ENCODE peak calls at places on chromosomes 13 and 19, in ten cellular contexts. L is transverse colon, T is ovary, G is suprapubic skin, R is tibial nerve, H is A549, W is K562, U is SK-N-SH, B is HepG2, Z is esophagus muscularis mucosa. M is an unnamed sample.

GRCh38 chr13:79792716-79793115 is 311.8 kb downstream of the NDFIP2 start:
- DNase-seq in L (no peak), T (no peak), G (no peak), R (no peak), H (no peak), W (no peak), U (no peak), B (no peak), Z (no peak), M (no peak)

GRCh38 chr19:16444273-16444597 is 27.5 kb downstream of the EPS15L1 start:
- DNase-seq in L (no peak), T (no peak), G (no peak), R (no peak), H (no peak), W (no peak), U (no peak), B (no peak), Z (no peak), M (no peak)

GRCh38 chr13:90882551-90882950 is 464.9 kb upstream of the MIR17HG start:
- DNase-seq in L (no peak), T (no peak), G (no peak), R (no peak), H (no peak), W (no peak), U (no peak), B (no peak), Z (no peak), M (no peak)

GRCh38 chr19:48466571-48467325 is 2.4 kb upstream of the CYTH2 start:
- DNase-seq in L (no peak), T (peak; percentile 52), G (no peak), R (no peak), H (no peak), W (no peak), U (peak; percentile 19), B (no peak), Z (no peak), M (no peak)

GRCh38 chr19:1468274-1469199 is 10.5 kb downstream of the C19orf25 start:
- DNase-seq in L (no peak), T (peak; percentile 43), G (no peak), R (no peak), H (peak; percentile 60), W (no peak), U (no peak), B (no peak), Z (no peak), M (no peak)

GRCh38 chr19:1080360-1081161 is 13.6 kb downstream of the ARHGAP45 start:
- DNase-seq in L (no peak), T (peak; percentile 38), G (peak; percentile 70), R (no peak), H (no peak), W (no peak), U (no peak), B (no peak), Z (no peak), M (no peak)

GRCh38 chr19:30074741-30075460 is 132.9 kb downstream of the URI1 start:
- DNase-seq in L (no peak), T (peak; percentile 19), G (peak; percentile 29), R (no peak), H (no peak), W (no peak), U (no peak), B (no peak), Z (no peak), M (no peak)

GRCh38 chr13:114108141-114108761 is 24.2 kb downstream of the RASA3 start:
- DNase-seq in L (peak; percentile 5), T (no peak), G (peak; percentile 57), R (peak; percentile 11), H (no peak), W (no peak), U (no peak), B (no peak), Z (no peak), M (no peak)

GRCh38 chr19:40395956-40396355 is 6.0 kb upstream of the HIPK4 start:
- DNase-seq in L (no peak), T (no peak), G (no peak), R (no peak), H (no peak), W (no peak), U (no peak), B (no peak), Z (no peak), M (no peak)

GRCh38 chr19:45508931-45509691 is 1.8 kb downstream of the VASP start:
- DNase-seq in L (peak; percentile 86), T (peak; percentile 80), G (no peak), R (no peak), H (peak; percentile 81), W (peak; percentile 64), U (peak; percentile 87), B (peak; percentile 63), Z (peak; percentile 96), M (peak; percentile 73)

GRCh38 chr13:43270043-43270830 is 246.9 kb downstream of the DNAJC15 start:
- DNase-seq in L (no peak), T (no peak), G (no peak), R (no peak), H (no peak), W (no peak), U (no peak), B (no peak), Z (peak; percentile 90), M (no peak)

GRCh38 chr13:43268632-43269031 is 245.2 kb downstream of the DNAJC15 start:
- DNase-seq in L (no peak), T (no peak), G (no peak), R (no peak), H (no peak), W (no peak), U (no peak), B (no peak), Z (peak; percentile 53), M (no peak)

GRCh38 chr13:43266953-43267615 is 243.7 kb downstream of the DNAJC15 start:
- DNase-seq in L (no peak), T (no peak), G (no peak), R (no peak), H (no peak), W (no peak), U (no peak), B (no peak), Z (peak; percentile 79), M (no peak)

GRCh38 chr13:43267916-43268315 is 244.5 kb downstream of the DNAJC15 start:
- DNase-seq in L (no peak), T (no peak), G (no peak), R (no peak), H (no peak), W (no peak), U (no peak), B (no peak), Z (peak; percentile 10), M (no peak)

GRCh38 chr13:43269037-43269476 is 245.7 kb downstream of the DNAJC15 start:
- DNase-seq in L (peak; percentile 62), T (no peak), G (no peak), R (no peak), H (peak; percentile 66), W (no peak), U (no peak), B (peak; percentile 72), Z (peak; percentile 93), M (peak; percentile 70)
- TF ChIP-seq EP300 in L (peak; percentile 95), T (no peak), G (peak; percentile 69), R (no peak), H (no peak), W (no peak), U (peak; percentile 92), B (no peak), Z (peak; percentile 98), M (peak; percentile 74)

GRCh38 chr13:19283836-19284235 is 102.2 kb upstream of the TUBA3C start:
- DNase-seq in L (no peak), T (no peak), G (no peak), R (no peak), H (no peak), W (no peak), U (no peak), B (no peak), Z (no peak), M (no peak)

GRCh38 chr13:19289180-19289579 is 107.6 kb upstream of the TUBA3C start:
- DNase-seq in L (no peak), T (no peak), G (no peak), R (no peak), H (no peak), W (no peak), U (no peak), B (no peak), Z (no peak), M (no peak)
- H3K9me3 ChIP-seq in L (peaks cover 6% of the 10 kb centered on the region), T (no peaks in the 10 kb centered on the region), G (no peaks in the 10 kb centered on the region), R (no peaks in the 10 kb centered on the region), H (no peaks in the 10 kb centered on the region), W (no peaks in the 10 kb centered on the region), U (no peaks in the 10 kb centered on the region), B (no peaks in the 10 kb centered on the region), Z (no peaks in the 10 kb centered on the region), M (no peaks in the 10 kb centered on the region)

DNA sequence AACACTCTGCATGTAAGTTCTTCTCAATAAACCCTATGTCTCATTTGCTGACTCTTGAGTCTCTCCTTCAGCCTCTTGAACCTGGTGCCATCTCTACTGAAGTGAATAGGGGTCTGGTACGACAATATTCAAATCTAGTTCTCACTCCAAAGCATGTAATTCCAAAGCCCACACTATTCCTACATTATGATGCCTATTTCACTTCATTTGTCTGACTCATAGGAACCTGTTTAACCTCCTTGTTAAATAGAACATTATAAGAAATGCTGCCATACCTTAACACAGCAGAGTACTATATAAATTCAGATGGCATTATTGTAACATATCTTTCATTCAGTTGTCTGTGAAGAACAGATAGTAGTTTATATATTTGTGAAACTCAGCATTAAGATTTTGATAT is 67.1 kb downstream of the STARD13 start:
- DNase-seq in L (no peak), T (no peak), G (no peak), R (no peak), H (no peak), W (no peak), U (no peak), B (no peak), Z (no peak), M (no peak)
- H3K4me1 ChIP-seq in L (peaks cover 19% of the 10 kb centered on the region), T (peaks cover 8% of the 10 kb centered on the region), G (peaks cover 46% of the 10 kb centered on the region), R (peaks cover 8% of the 10 kb centered on the region), H (peaks cover 13% of the 10 kb centered on the region), W (peaks cover 4% of the 10 kb centered on the region), U (peaks cover 31% of the 10 kb centered on the region), B (peaks cover 34% of the 10 kb centered on the region), Z (peaks cover 52% of the 10 kb centered on the region), M (peaks cover 66% of the 10 kb centered on the region)

GRCh38 chr19:10262771-10263170 is 8.1 kb upstream of the ICAM1 start:
- DNase-seq in L (no peak), T (no peak), G (no peak), R (no peak), H (no peak), W (no peak), U (no peak), B (no peak), Z (no peak), M (no peak)

GRCh38 chr19:10258080-10258710 is 6.2 kb downstream of the MRPL4 start:
- DNase-seq in L (no peak), T (no peak), G (no peak), R (no peak), H (no peak), W (no peak), U (no peak), B (no peak), Z (no peak), M (no peak)

GRCh38 chr19:10259162-10259905 is 7.3 kb downstream of the MRPL4 start:
- DNase-seq in L (peak; percentile 88), T (peak; percentile 80), G (peak; percentile 90), R (peak; percentile 81), H (peak; percentile 86), W (peak; percentile 64), U (peak; percentile 88), B (peak; percentile 88), Z (no peak), M (peak; percentile 96)

GRCh38 chr19:10256970-10257615 is 5.1 kb downstream of the MRPL4 start:
- DNase-seq in L (no peak), T (no peak), G (no peak), R (no peak), H (no peak), W (no peak), U (no peak), B (no peak), Z (no peak), M (no peak)

GRCh38 chr19:10260141-10260584 is 8.1 kb downstream of the MRPL4 start:
- DNase-seq in L (no peak), T (no peak), G (no peak), R (no peak), H (no peak), W (peak; percentile 7), U (no peak), B (peak; percentile 30), Z (no peak), M (peak; percentile 44)
- TF ChIP-seq EP300 in L (no peak), T (no peak), G (no peak), R (no peak), H (no peak), W (no peak), U (no peak), B (no peak), Z (no peak), M (no peak)